ENCODE peak calls at places on chromosome 12, in nine cellular contexts. M is kidney glomerular epithelial cell; X is CD8-positive, alpha-beta T cell; Z is activated naive CD4-positive, alpha-beta T cell treated with Interleukin-2 at 50 U/mL for 16 hours; H is NCI-H1417; C is left ventricle myocardium superior; W is NCI-H1436; Q is GM23248; P is T-cell. Y is an unnamed sample.

GRCh38 chr12:40248585-40249297 is 23.9 kb downstream of the LRRK2 start:
- DNase-seq in M (no peak), X (no peak), Z (no peak), H (no peak), C (no peak), W (no peak), Q (peak), P (no peak), Y (no peak)

GRCh38 chr12:70535896-70536374 is 101.3 kb downstream of the PTPRB start:
- DNase-seq in M (no peak), X (no peak), Z (no peak), H (no peak), C (no peak), W (no peak), Q (no peak), P (no peak), Y (no peak)

GRCh38 chr12:67818379-67819001 is 169.9 kb downstream of the DYRK2 start:
- DNase-seq in M (no peak), X (no peak), Z (no peak), H (no peak), C (no peak), W (no peak), Q (no peak), P (no peak), Y (no peak)

GRCh38 chr12:93670104-93670503 is 7.1 kb upstream of the CRADD start:
- DNase-seq in M (no peak), X (no peak), Z (no peak), H (no peak), C (no peak), W (no peak), Q (no peak), P (no peak), Y (no peak)

GRCh38 chr12:55697686-55698085 is 10.0 kb downstream of the ITGA7 start:
- DNase-seq in M (no peak), X (no peak), Z (no peak), H (no peak), C (peak), W (no peak), Q (no peak), P (no peak), Y (no peak)

GRCh38 chr12:53324113-53324778 is 2.8 kb upstream of the AAAS start:
- DNase-seq in M (no peak), X (peak), Z (peak), H (no peak), C (peak), W (no peak), Q (no peak), P (peak), Y (peak)

GRCh38 chr12:93850476-93850875 is 173.3 kb downstream of the CRADD start:
- DNase-seq in M (no peak), X (no peak), Z (no peak), H (no peak), C (no peak), W (no peak), Q (no peak), P (no peak), Y (no peak)

GRCh38 chr12:105729931-105730330 is 399.4 kb downstream of the C12orf75 start:
- DNase-seq in M (no peak), X (no peak), Z (no peak), H (no peak), C (no peak), W (no peak), Q (no peak), P (no peak), Y (no peak)

GRCh38 chr12:101823891-101824290 is 6.9 kb downstream of the GNPTAB start:
- DNase-seq in M (no peak), X (peak), Z (peak), H (peak), C (peak), W (peak), Q (peak), P (peak), Y (peak)

GRCh38 chr12:65306229-65306602 is 27.7 kb downstream of the MSRB3 start:
- DNase-seq in M (no peak), X (no peak), Z (no peak), H (no peak), C (no peak), W (no peak), Q (peak), P (no peak), Y (no peak)

GRCh38 chr12:113060336-113060960 is 3.9 kb downstream of the DTX1 start:
- DNase-seq in M (no peak), X (no peak), Z (no peak), H (no peak), C (no peak), W (no peak), Q (no peak), P (no peak), Y (no peak)

GRCh38 chr12:14219156-14219555 is 146.3 kb upstream of the ATF7IP start:
- DNase-seq in M (no peak), X (no peak), Z (no peak), H (no peak), C (no peak), W (no peak), Q (no peak), P (no peak), Y (no peak)

GRCh38 chr12:31117203-31118011 is 43.7 kb downstream of the DDX11 start:
- DNase-seq in M (no peak), X (peak), Z (peak), H (no peak), C (peak), W (peak), Q (peak), P (peak), Y (peak)

GRCh38 chr12:16526693-16527092 is 79.3 kb downstream of the LMO3 start:
- DNase-seq in M (no peak), X (no peak), Z (no peak), H (no peak), C (no peak), W (no peak), Q (peak), P (no peak), Y (no peak)

GRCh38 chr12:53306826-53307225 is 7.3 kb downstream of the MYG1 start:
- DNase-seq in M (no peak), X (no peak), Z (no peak), H (no peak), C (no peak), W (no peak), Q (no peak), P (no peak), Y (no peak)

GRCh38 chr12:25806271-25806670 is 152.2 kb upstream of the RASSF8 start:
- DNase-seq in M (no peak), X (no peak), Z (no peak), H (no peak), C (no peak), W (no peak), Q (peak), P (no peak), Y (no peak)

GRCh38 chr12:32906407-32907165 is 10.0 kb upstream of the PKP2 start:
- DNase-seq in M (no peak), X (no peak), Z (no peak), H (no peak), C (no peak), W (no peak), Q (no peak), P (no peak), Y (no peak)

GRCh38 chr12:104737113-104737512 is 221.0 kb downstream of the SLC41A2 start:
- DNase-seq in M (no peak), X (no peak), Z (no peak), H (no peak), C (no peak), W (no peak), Q (no peak), P (no peak), Y (no peak)

GRCh38 chr12:70831538-70831937 is 89.0 kb downstream of the PTPRR start:
- DNase-seq in M (peak), X (no peak), Z (no peak), H (no peak), C (no peak), W (no peak), Q (peak), P (no peak), Y (no peak)

GRCh38 chr12:12529783-12530421 is 32.8 kb downstream of the DUSP16 start:
- DNase-seq in M (no peak), X (no peak), Z (no peak), H (no peak), C (no peak), W (no peak), Q (no peak), P (no peak), Y (no peak)

GRCh38 chr12:27651201-27651600 is 45.0 kb upstream of the REP15 start:
- DNase-seq in M (no peak), X (no peak), Z (no peak), H (no peak), C (no peak), W (no peak), Q (peak), P (no peak), Y (no peak)

GRCh38 chr12:33484161-33484560 is 44.5 kb upstream of the SYT10 start:
- DNase-seq in M (no peak), X (no peak), Z (no peak), H (no peak), C (no peak), W (no peak), Q (no peak), P (no peak), Y (no peak)

GRCh38 chr12:131015581-131016337 is 62.1 kb downstream of the ADGRD1 start:
- DNase-seq in M (no peak), X (no peak), Z (no peak), H (no peak), C (no peak), W (no peak), Q (no peak), P (no peak), Y (no peak)

GRCh38 chr12:129115558-129115957 is 262.3 kb downstream of the GLT1D1 start:
- DNase-seq in M (no peak), X (no peak), Z (no peak), H (no peak), C (no peak), W (no peak), Q (no peak), P (no peak), Y (no peak)

GRCh38 chr12:14874882-14875281 is 10.8 kb downstream of the MGP start:
- DNase-seq in M (no peak), X (no peak), Z (no peak), H (no peak), C (no peak), W (no peak), Q (peak), P (no peak), Y (no peak)

GRCh38 chr12:118290130-118290529 is 82.6 kb downstream of the TAOK3 start:
- DNase-seq in M (no peak), X (no peak), Z (no peak), H (no peak), C (no peak), W (no peak), Q (no peak), P (no peak), Y (no peak)

GRCh38 chr12:115203661-115204060 is 519.7 kb upstream of the TBX3 start:
- DNase-seq in M (no peak), X (no peak), Z (no peak), H (no peak), C (no peak), W (no peak), Q (peak), P (no peak), Y (no peak)

GRCh38 chr12:113030875-113031525 is 25.5 kb upstream of the DTX1 start:
- DNase-seq in M (peak), X (no peak), Z (no peak), H (peak), C (no peak), W (no peak), Q (peak), P (no peak), Y (no peak)

GRCh38 chr12:127893875-127894635 is 372.9 kb upstream of the TMEM132C start:
- DNase-seq in M (no peak), X (no peak), Z (no peak), H (no peak), C (no peak), W (no peak), Q (peak), P (no peak), Y (no peak)